ENCODE peak calls at places on chromosomes 1 and 21, in four cellular contexts. G is right lobe of liver, M is body of pancreas, I is IMR-90. J is an unnamed sample. For H3K27me3, the result is how much of the 10 kb centered on the place peaks cover.

GRCh38 chr21:32538147-32538792 is 47.1 kb downstream of the TCP10L start:
- DNase-seq in M (no peak), G (no peak), I (no peak), J (no peak)

GRCh38 chr1:22749919-22750670 is 39.5 kb downstream of the EPHB2 start:
- DNase-seq in G (no peak), M (peak), I (peak), J (no peak)

GRCh38 chr21:35303085-35303484 is 254.0 kb upstream of the RUNX1 start:
- DNase-seq in M (no peak), G (no peak), I (peak), J (no peak)

GRCh38 chr1:147747966-147748365 is 12.4 kb downstream of the GJA5 start:
- DNase-seq in I (no peak), G (no peak), M (no peak), J (no peak)

GRCh38 chr1:185144233-185144632 is 12.5 kb downstream of the TRMT1L start:
- DNase-seq in I (peak), G (no peak), M (no peak), J (no peak)

GRCh38 chr1:24353292-24353891 is 34.2 kb downstream of the GRHL3 start:
- DNase-seq in G (no peak), M (no peak), I (no peak), J (no peak)

GRCh38 chr1:41578712-41579335 is 94.3 kb upstream of the EDN2 start:
- DNase-seq in I (peak), M (no peak), G (no peak), J (no peak)

GRCh38 chr1:28365864-28366263 is 3.7 kb upstream of the PHACTR4 start:
- DNase-seq in M (peak), G (no peak), I (no peak), J (no peak)

GRCh38 chr21:44399955-44400790 is 46.8 kb downstream of the TRPM2 start:
- DNase-seq in I (no peak), G (no peak), M (no peak), J (no peak)

GRCh38 chr1:248802454-248802853 is 23.3 kb downstream of the SH3BP5L start:
- DNase-seq in G (no peak), M (no peak), I (no peak), J (no peak)

GRCh38 chr1:21966247-21967000 is 10.4 kb upstream of the CELA3B start:
- DNase-seq in G (no peak), I (peak), M (no peak), J (no peak)

GRCh38 chr1:15693371-15693770 is 9.3 kb downstream of the PLEKHM2 start:
- DNase-seq in M (no peak), I (no peak), G (no peak), J (no peak)

GRCh38 chr1:209870151-209870831 is 42.5 kb downstream of the UTP25 start:
- DNase-seq in I (peak), M (no peak), G (no peak), J (no peak)

GRCh38 chr21:46116189-46116845 is 18.4 kb downstream of the COL6A2 start:
- DNase-seq in M (no peak), I (no peak), G (no peak), J (peak)

GRCh38 chr1:39654291-39654690 is 14.8 kb upstream of the HEYL start:
- DNase-seq in M (no peak), G (no peak), I (peak), J (peak)

GRCh38 chr1:10768552-10768951 is 27.9 kb downstream of the CASZ1 start:
- DNase-seq in M (no peak), I (no peak), G (no peak), J (peak)

GRCh38 chr1:50427086-50427817 is 4.0 kb upstream of the DMRTA2 start:
- DNase-seq in G (no peak), I (no peak), M (no peak), J (no peak)

GRCh38 chr1:50426702-50427085 is 3.5 kb upstream of the DMRTA2 start:
- DNase-seq in I (no peak), G (no peak), M (no peak), J (no peak)

GRCh38 chr1:50427818-50428779 is 4.9 kb upstream of the DMRTA2 start:
- DNase-seq in G (no peak), M (no peak), I (no peak), J (no peak)

GRCh38 chr1:50426108-50426700 is 3.0 kb upstream of the DMRTA2 start:
- DNase-seq in G (no peak), I (no peak), M (no peak), J (no peak)

DNA sequence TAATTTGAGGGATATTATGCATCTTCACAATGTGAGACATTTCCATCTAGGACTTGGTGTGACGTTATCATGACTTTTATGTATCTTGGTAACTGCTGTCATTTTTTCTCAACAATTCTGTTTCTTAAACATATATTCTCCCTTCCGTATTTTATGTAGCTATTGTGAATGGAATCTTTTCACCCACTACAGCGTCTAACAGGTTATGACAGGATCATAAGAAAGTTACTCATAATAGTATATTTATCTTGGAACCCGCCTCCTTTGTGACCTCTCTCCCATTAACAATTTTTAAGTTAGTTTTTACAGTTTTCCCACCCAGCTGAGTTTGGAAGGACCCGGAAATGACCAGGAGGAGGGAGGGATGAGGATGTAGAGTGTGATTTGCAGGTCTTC is 6.8 kb upstream of the DMRTA2 start:
- DNase-seq in M (no peak), I (no peak), G (no peak), J (no peak)
- H3K27me3 ChIP-seq in M (under half), I (half or more), G (under half), J (under half)

DNA sequence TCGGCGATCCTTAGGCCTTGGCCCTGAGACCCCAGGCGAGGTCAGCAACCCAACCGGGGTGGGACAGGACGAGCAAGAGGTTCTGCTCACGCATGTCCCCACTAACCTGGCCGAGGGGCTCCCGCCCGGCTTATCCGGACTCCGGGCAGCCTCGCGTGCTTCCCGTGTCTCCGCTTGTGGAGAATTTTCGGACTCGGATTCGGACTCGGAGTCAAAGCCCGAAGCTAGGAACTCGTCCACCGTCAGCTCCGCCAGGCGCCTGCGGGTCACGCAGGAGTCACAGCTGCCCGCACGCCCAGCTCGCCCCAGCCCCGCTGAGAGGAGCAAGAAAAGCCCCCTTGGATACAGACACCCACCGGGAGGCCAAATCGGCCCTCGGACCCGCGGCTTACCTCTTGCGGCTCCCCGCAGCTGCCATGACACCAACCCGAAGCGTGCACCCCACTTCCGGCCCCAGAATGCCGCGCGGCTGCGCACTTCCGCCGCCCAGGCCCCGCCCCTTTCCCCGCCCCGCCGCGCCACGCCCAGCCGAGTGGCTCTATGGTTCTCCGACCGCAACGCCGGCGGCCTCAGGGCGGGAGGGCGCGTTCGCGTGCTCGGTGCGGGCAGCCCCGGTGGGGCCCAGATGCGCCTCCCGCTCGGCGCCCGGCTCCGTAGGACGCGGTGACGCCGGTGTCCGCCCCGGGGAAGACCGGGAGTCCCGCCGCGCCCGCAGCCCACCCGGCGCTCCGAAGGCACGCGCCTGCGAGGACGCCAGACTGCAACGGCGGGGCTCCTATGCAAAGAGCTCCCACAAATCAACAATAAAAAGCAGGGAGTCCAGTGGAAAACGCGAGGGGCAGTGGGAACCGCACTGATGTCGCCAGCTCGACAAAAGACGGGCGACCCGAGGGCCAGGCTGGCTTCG is at the start of gene NOC2L:
- DNase-seq in M (peak), G (peak), I (peak), J (peak)
- TF ChIP-seq POLR2A in M (peak), G (peak), I (peak), J (no peak)

GRCh38 chr1:201717286-201717685 is 111.7 kb upstream of the IPO9 start:
- DNase-seq in M (peak), G (no peak), I (no peak), J (no peak)

GRCh38 chr1:201721131-201722049 is 107.6 kb upstream of the IPO9 start:
- DNase-seq in G (no peak), I (peak), M (no peak), J (no peak)

GRCh38 chr1:201720522-201720844 is 108.5 kb upstream of the IPO9 start:
- DNase-seq in G (no peak), I (no peak), M (no peak), J (no peak)

GRCh38 chr1:201718346-201719202 is 110.4 kb upstream of the IPO9 start:
- DNase-seq in I (no peak), M (peak), G (no peak), J (no peak)

DNA sequence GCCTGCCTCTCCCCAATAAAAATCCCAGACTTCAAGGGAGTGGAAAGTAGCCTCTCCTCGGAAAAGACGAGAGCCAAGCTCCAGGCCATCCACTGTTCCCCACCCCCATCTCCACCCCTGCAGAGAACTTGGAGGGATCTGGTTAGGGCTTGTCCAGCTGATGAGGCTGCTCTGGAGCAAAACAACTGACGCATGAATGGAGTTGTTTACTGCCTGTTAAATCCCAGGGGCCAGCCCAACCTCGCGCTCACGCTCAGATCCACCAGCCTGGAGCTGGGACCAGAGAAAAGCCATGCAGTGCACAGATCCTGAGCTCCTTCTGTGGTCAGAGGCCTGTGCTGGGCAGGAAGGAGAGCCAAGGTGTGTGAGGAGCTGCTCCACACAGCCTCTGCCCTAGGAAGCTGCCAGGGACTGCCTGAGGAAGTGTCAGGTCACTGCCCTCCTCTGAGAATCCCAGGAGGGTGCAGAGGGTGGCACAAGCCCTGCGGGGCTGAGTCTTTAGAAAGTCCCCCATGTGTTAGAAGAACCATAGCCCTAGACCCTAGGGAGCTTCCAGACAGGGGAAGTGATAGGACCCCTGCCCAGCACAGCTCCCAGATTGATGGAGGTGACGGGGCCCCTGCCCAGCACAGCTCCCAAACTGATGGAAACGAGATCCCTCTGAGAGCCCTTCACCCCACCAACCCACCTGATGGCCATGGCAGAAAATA is 109.0 kb upstream of the IPO9 start:
- DNase-seq in I (peak), M (peak), G (no peak), J (peak)
- H3K27me3 ChIP-seq in I (under half), M (under half), G (under half), J (under half)

GRCh38 chr1:9234223-9235122 is at the start of gene H6PD:
- DNase-seq in G (peak), I (peak), M (peak), J (peak)
- TF ChIP-seq POLR2A in G (peak), I (peak), M (peak), J (no peak)